ENCODE peak calls at places on chromosomes 4 and X, in four cellular contexts. A is adipocyte, E is SK-N-SH, Y is colonic mucosa. C is an unnamed sample. For H3K9me3, the result is how much of the 10 kb centered on the place peaks cover.

GRCh38 chrX:134469481-134469880 is 9.5 kb downstream of the HPRT1 start:
- DNase-seq in A (peak), E (no peak), Y (no peak), C (no peak)

GRCh38 chr4:123587983-123588494 is 191.4 kb downstream of the SPRY1 start:
- DNase-seq in A (peak), E (peak), Y (peak), C (no peak)

GRCh38 chr4:94304365-94304971 is 38.2 kb downstream of the HPGDS start:
- DNase-seq in A (peak), E (peak), Y (no peak), C (no peak)

GRCh38 chrX:135112096-135112729 is 8.1 kb downstream of the ETDB start:
- DNase-seq in A (peak), E (peak), Y (peak), C (no peak)

GRCh38 chr4:130249002-130249401 is 1153.0 kb downstream of the C4orf33 start:
- DNase-seq in A (no peak), E (no peak), Y (no peak), C (no peak)

GRCh38 chrX:34848281-34848680 is 94.3 kb upstream of the FAM47B start:
- DNase-seq in A (peak), E (no peak), Y (no peak), C (no peak)

GRCh38 chr4:111268769-111269414 is 646.0 kb upstream of the PITX2 start:
- DNase-seq in A (peak), E (no peak), Y (no peak), C (no peak)

GRCh38 chr4:82084747-82085146 is 289.0 kb downstream of the HNRNPD start:
- DNase-seq in A (no peak), E (no peak), Y (no peak), C (no peak)

GRCh38 chr4:151672996-151673395 is 87.8 kb downstream of the GATB start:
- DNase-seq in A (no peak), E (no peak), Y (no peak), C (no peak)

GRCh38 chr4:26058537-26058936 is 144.5 kb downstream of the SMIM20 start:
- DNase-seq in A (no peak), E (peak), Y (no peak), C (no peak)

GRCh38 chr4:66927937-66928336 is 617.4 kb downstream of the CENPC start:
- DNase-seq in A (no peak), E (no peak), Y (no peak), C (no peak)

GRCh38 chr4:110737931-110738330 is 115.1 kb upstream of the PITX2 start:
- DNase-seq in A (no peak), E (no peak), Y (no peak), C (no peak)

GRCh38 chrX:125786306-125786705 is 379.8 kb downstream of the DCAF12L2 start:
- DNase-seq in A (no peak), E (no peak), Y (no peak), C (no peak)

GRCh38 chrX:50107470-50107869 is 93.3 kb downstream of the AKAP4 start:
- DNase-seq in A (no peak), E (no peak), Y (no peak), C (no peak)

GRCh38 chr4:74376888-74377483 is 12.0 kb downstream of the EREG start:
- DNase-seq in A (peak), E (peak), Y (no peak), C (no peak)

GRCh38 chr4:88158360-88159136 is at the start of gene ABCG2:
- DNase-seq in A (peak), E (peak), Y (peak), C (peak)

GRCh38 chr4:182213024-182213423 is 30.2 kb upstream of the TENM3 start:
- DNase-seq in A (peak), E (no peak), Y (no peak), C (no peak)

GRCh38 chr4:6909970-6910339 is 329 bp downstream of the TBC1D14 start:
- DNase-seq in A (peak), E (no peak), Y (peak), C (peak)

GRCh38 chrX:22206781-22207180 is 65.9 kb upstream of the CBLL2 start:
- DNase-seq in A (no peak), E (no peak), Y (no peak), C (no peak)

GRCh38 chr4:140233811-140234696 is 80.1 kb upstream of the MAML3 start:
- DNase-seq in A (peak), E (no peak), Y (no peak), C (no peak)

GRCh38 chr4:160423879-160424451 is 1321.1 kb downstream of the RAPGEF2 start:
- DNase-seq in A (no peak), E (no peak), Y (no peak), C (no peak)

GRCh38 chr4:149754526-149754925 is 61.1 kb downstream of the IQCM start:
- DNase-seq in A (peak), E (no peak), Y (no peak), C (no peak)

GRCh38 chr4:82201805-82202636 is 171.8 kb downstream of the HNRNPD start:
- DNase-seq in A (peak), E (peak), Y (peak), C (no peak)

GRCh38 chr4:124726269-124726668 is 13.7 kb upstream of the ANKRD50 start:
- DNase-seq in A (no peak), E (no peak), Y (no peak), C (no peak)

GRCh38 chr4:53693909-53694308 is 102.6 kb upstream of the LNX1 start:
- DNase-seq in A (peak), E (no peak), Y (no peak), C (no peak)

GRCh38 chr4:53693408-53693807 is 102.1 kb upstream of the LNX1 start:
- DNase-seq in A (peak), E (no peak), Y (no peak), C (no peak)

GRCh38 chr4:53694666-53695065 is 103.4 kb upstream of the LNX1 start:
- DNase-seq in A (peak), E (no peak), Y (no peak), C (no peak)

GRCh38 chr4:53696956-53697685 is 105.8 kb upstream of the LNX1 start:
- DNase-seq in A (peak), E (no peak), Y (no peak), C (no peak)

GRCh38 chr4:53695540-53696463 is 104.5 kb upstream of the LNX1 start:
- DNase-seq in A (no peak), E (no peak), Y (no peak), C (peak)
- H3K9me3 ChIP-seq in A (under half), E (under half), Y (under half), C (under half)

DNA sequence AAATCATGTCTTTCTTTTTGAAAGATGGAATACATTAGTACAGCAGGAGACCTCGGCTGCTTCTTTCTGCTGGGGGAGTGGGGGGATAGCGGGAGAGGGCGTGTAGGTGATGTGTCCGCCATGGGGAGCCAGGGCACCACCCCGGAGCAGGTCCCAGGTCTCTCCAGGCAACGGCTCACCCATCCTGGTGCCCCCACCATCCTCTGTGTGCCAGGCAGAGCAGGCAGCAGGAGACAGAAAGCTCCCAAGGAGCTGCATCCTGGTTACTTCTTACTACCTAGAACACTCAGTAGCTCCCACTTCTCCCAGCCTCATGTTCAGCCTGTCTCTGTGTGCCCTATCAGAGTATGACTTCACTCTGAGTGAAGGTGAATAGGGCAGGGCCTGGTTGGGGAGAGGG is 23.6 kb downstream of the TNIP2 start:
- DNase-seq in A (no peak), E (no peak), Y (no peak), C (peak)
- H3K4me3 ChIP-seq in A (no peak), E (no peak), Y (no peak), C (no peak)

GRCh38 chr4:127211377-127212268 is 421.1 kb upstream of the INTU start:
- DNase-seq in A (peak), E (no peak), Y (no peak), C (no peak)

GRCh38 chr4:127214001-127214400 is 418.8 kb upstream of the INTU start:
- DNase-seq in A (no peak), E (no peak), Y (no peak), C (no peak)

GRCh38 chr4:127212701-127213100 is 420.1 kb upstream of the INTU start:
- DNase-seq in A (peak), E (no peak), Y (no peak), C (no peak)

GRCh38 chr4:127212269-127212580 is 420.5 kb upstream of the INTU start:
- DNase-seq in A (peak), E (no peak), Y (no peak), C (no peak)

DNA sequence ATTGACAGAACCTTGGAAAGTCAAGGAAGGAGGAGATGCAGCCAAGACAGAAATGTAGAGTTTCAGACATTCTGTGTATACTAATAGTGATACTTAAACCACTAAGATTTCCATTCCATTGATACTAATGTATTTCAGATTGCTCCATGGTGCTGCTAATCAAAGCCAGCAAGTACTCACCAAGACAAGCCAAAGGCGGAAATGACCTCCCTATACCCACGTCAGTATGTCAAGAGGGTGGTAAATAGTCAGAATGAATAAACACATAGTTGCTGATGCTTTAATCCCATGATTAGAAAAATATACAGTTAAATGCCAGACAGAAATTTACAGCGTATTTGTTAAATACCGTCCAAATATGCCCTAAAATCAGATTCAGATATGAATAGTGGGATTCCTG is 417.8 kb upstream of the INTU start:
- DNase-seq in A (no peak), E (no peak), Y (no peak), C (no peak)
- H3K9ac ChIP-seq in A (no peak), E (no peak), Y (no peak), C (no peak)

DNA sequence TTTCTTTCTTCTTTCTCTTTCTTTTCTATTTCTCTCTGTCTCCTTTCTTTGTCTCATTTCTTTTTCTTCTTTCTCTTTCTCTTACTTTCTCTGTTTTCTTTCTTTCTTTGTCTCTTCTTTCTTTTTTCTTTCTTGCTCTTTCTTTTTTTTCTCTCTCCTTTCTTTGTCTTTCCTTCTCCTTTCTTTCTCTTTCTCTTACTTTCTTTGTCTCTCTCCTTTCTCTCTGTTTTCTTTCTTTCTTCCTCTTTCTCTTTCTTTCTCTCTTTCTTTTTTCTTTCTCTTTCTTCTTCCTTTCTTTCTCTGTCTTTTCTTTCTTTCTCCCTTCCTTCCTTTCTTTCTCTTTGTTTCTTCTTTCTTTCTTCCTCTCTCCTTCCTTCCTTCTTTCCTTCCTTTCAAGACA is 184.8 kb downstream of the CRLF2 start:
- DNase-seq in A (no peak), E (no peak), Y (no peak), C (no peak)
- H3K9me3 ChIP-seq in A (under half), E (under half), Y (under half), C (under half)

GRCh38 chr4:86939123-86939522 is 4.3 kb downstream of the AFF1 start:
- DNase-seq in A (peak), E (no peak), Y (no peak), C (no peak)
- H3K4me3 ChIP-seq in A (no peak), E (no peak), Y (no peak), C (peak)

C was measured in kidney.